ENCODE peak calls at places on chromosomes 6 and 20, in six cellular contexts. J is GM12878, K is upper lobe of left lung, Q is A549, U is K562, N is HepG2. Z is an unnamed sample.
A peak's percentile ranks its signal among the peaks of the same experiment; 100 is the strongest.

GRCh38 chr6:32397252-32397920 is 9.6 kb downstream of the BTNL2 start:
- ATAC-seq in K (no peak), N (no peak), Q (no peak), J (peak; percentile 98), U (peak; percentile 36), Z (no peak)

GRCh38 chr6:111741177-111741952 is 131.9 kb downstream of the FYN start:
- ATAC-seq in U (no peak), J (peak; percentile 80), K (no peak), Q (no peak), N (no peak), Z (no peak)

GRCh38 chr20:2402271-2402980 is 21.7 kb downstream of the TGM6 start:
- ATAC-seq in U (no peak), Q (peak; percentile 63), J (no peak), K (no peak), N (peak; percentile 45), Z (no peak)

GRCh38 chr20:49893242-49894072 is 21.9 kb downstream of the SPATA2 start:
- ATAC-seq in Q (no peak), U (no peak), N (no peak), J (peak; percentile 63), K (no peak), Z (no peak)

GRCh38 chr20:5592823-5593761 is 157.1 kb upstream of the SHLD1 start:
- ATAC-seq in Q (no peak), U (peak; percentile 82), K (no peak), J (peak; percentile 35), N (no peak), Z (no peak)

GRCh38 chr6:113432729-113433505 is 424.2 kb upstream of the MARCKS start:
- ATAC-seq in J (no peak), Q (peak; percentile 62), K (no peak), U (no peak), N (peak; percentile 45), Z (peak; percentile 17)

GRCh38 chr6:41334482-41335023 is 855 bp upstream of the NCR2 start:
- ATAC-seq in J (peak; percentile 47), K (no peak), U (peak; percentile 88), N (peak; percentile 92), Q (peak; percentile 75), Z (no peak)

GRCh38 chr6:7324520-7324919 is 11.5 kb upstream of the SSR1 start:
- ATAC-seq in Q (no peak), N (peak; percentile 77), U (peak; percentile 64), K (peak; percentile 62), J (peak; percentile 92), Z (peak; percentile 55)

GRCh38 chr20:31718952-31719643 is 3.6 kb downstream of the BCL2L1 start:
- ATAC-seq in N (no peak), Q (no peak), J (no peak), K (peak; percentile 37), U (no peak), Z (no peak)

GRCh38 chr6:53366128-53366527 is 17.4 kb upstream of the ELOVL5 start:
- ATAC-seq in Q (no peak), N (no peak), U (no peak), K (no peak), J (no peak), Z (no peak)

GRCh38 chr20:63774348-63774735 is 34.8 kb downstream of the SLC2A4RG start:
- ATAC-seq in K (no peak), Q (no peak), N (no peak), U (no peak), J (no peak), Z (no peak)

GRCh38 chr20:56595746-56596478 is 33.2 kb upstream of the TFAP2C start:
- ATAC-seq in N (no peak), J (no peak), U (no peak), K (no peak), Q (no peak), Z (no peak)

GRCh38 chr6:34342247-34342646 is 50.2 kb downstream of the NUDT3 start:
- ATAC-seq in Q (no peak), N (no peak), J (no peak), U (no peak), K (no peak), Z (no peak)

GRCh38 chr20:1811621-1812498 is 83.3 kb upstream of the SIRPA start:
- ATAC-seq in N (peak; percentile 92), Q (no peak), U (no peak), K (no peak), J (no peak), Z (no peak)

GRCh38 chr20:20517296-20517695 is 149.4 kb downstream of the INSM1 start:
- ATAC-seq in U (no peak), J (no peak), N (no peak), K (no peak), Q (no peak), Z (no peak)

GRCh38 chr20:22689246-22689645 is 104.9 kb upstream of the FOXA2 start:
- ATAC-seq in J (no peak), N (no peak), K (no peak), U (no peak), Q (no peak), Z (no peak)

GRCh38 chr20:22690000-22690399 is 105.6 kb upstream of the FOXA2 start:
- ATAC-seq in N (no peak), K (no peak), U (no peak), J (no peak), Q (no peak), Z (no peak)

GRCh38 chr20:22687676-22688360 is 103.4 kb upstream of the FOXA2 start:
- ATAC-seq in J (no peak), N (no peak), U (no peak), K (no peak), Q (no peak), Z (no peak)

GRCh38 chr20:22690616-22691179 is 106.3 kb upstream of the FOXA2 start:
- ATAC-seq in N (no peak), U (no peak), K (no peak), J (no peak), Q (no peak), Z (no peak)

DNA sequence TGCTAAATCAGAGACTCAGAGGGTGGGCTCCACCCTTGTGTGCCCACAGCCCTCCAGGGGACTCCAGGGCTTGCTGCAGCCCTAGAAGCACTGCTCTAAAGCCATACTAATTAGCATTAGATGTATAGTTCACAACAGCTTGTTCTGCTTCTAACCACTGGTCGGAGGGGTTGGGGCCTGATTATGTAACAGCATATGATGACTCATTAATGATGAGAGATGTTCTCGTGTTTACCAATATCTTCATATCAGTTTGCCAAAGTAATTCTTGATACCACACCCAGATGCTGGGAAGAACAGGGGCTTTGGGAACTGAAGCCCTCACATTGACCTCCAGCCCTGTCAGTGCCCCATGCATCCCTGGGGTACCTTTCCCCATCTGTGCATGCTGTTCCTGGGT is 104.1 kb upstream of the FOXA2 start:
- ATAC-seq in Q (no peak), U (no peak), K (no peak), N (no peak), J (no peak), Z (no peak)
- TF ChIP-seq EP300 in Q (no peak), U (no peak), K (no peak), N (no peak), J (no peak), Z (no peak)

GRCh38 chr6:170020041-170020583 is 268.7 kb downstream of the ERMARD start:
- ATAC-seq in J (no peak), U (no peak), N (no peak), K (no peak), Q (no peak), Z (no peak)

GRCh38 chr6:170022291-170022722 is 268.6 kb downstream of the DLL1 start:
- ATAC-seq in Q (no peak), J (no peak), U (no peak), N (no peak), K (no peak), Z (no peak)

GRCh38 chr6:170019259-170020040 is 268.0 kb downstream of the ERMARD start:
- ATAC-seq in Q (no peak), N (no peak), U (no peak), K (no peak), J (no peak), Z (peak; percentile 60)

GRCh38 chr6:170022827-170023619 is 267.9 kb downstream of the DLL1 start:
- ATAC-seq in Q (no peak), N (no peak), J (no peak), K (no peak), U (no peak), Z (peak; percentile 57)

GRCh38 chr6:170021579-170021978 is 269.3 kb downstream of the DLL1 start:
- ATAC-seq in Q (no peak), N (no peak), U (no peak), K (no peak), J (no peak), Z (no peak)
- H3K9me3 ChIP-seq in Q (no peaks in the 10 kb centered on the region), N (no peaks in the 10 kb centered on the region), U (no peaks in the 10 kb centered on the region), K (no peaks in the 10 kb centered on the region), J (no peaks in the 10 kb centered on the region), Z (no peaks in the 10 kb centered on the region)

GRCh38 chr6:2035046-2035445 is 210.4 kb downstream of the GMDS start:
- ATAC-seq in Q (no peak), J (no peak), N (peak; percentile 55), U (no peak), K (no peak), Z (no peak)

GRCh38 chr6:2034256-2034655 is 211.1 kb downstream of the GMDS start:
- ATAC-seq in N (no peak), J (no peak), K (no peak), Q (no peak), U (no peak), Z (no peak)

GRCh38 chr6:2037230-2037926 is 208.0 kb downstream of the GMDS start:
- ATAC-seq in Q (no peak), U (no peak), K (no peak), J (no peak), N (no peak), Z (no peak)

GRCh38 chr6:2036084-2037023 is 209.1 kb downstream of the GMDS start:
- ATAC-seq in Q (no peak), J (no peak), K (no peak), U (no peak), N (no peak), Z (no peak)

DNA sequence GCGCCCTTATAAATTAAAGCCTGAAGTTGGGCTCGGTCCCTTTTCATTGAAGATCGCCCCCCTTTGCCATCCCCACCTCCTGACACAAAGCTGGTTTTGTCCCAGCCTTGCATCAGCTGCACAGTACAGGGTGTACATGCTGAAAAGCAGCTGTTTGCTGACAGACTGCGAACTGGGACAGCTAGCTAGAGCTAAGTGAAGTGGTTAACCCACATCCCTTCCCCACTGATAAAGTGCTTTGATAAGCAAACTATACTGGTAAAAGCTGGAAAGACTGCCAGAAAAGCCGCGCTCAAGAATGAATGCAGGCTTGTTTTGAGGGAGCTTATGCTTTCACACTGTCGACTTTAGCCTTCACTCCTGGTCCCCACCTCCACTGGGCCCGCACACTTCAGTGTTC is 207.3 kb downstream of the GMDS start:
- ATAC-seq in J (no peak), N (peak; percentile 15), K (no peak), U (peak; percentile 64), Q (no peak), Z (no peak)
- TF ChIP-seq EP300 in J (no peak), N (no peak), K (no peak), U (no peak), Q (no peak), Z (no peak)

DNA sequence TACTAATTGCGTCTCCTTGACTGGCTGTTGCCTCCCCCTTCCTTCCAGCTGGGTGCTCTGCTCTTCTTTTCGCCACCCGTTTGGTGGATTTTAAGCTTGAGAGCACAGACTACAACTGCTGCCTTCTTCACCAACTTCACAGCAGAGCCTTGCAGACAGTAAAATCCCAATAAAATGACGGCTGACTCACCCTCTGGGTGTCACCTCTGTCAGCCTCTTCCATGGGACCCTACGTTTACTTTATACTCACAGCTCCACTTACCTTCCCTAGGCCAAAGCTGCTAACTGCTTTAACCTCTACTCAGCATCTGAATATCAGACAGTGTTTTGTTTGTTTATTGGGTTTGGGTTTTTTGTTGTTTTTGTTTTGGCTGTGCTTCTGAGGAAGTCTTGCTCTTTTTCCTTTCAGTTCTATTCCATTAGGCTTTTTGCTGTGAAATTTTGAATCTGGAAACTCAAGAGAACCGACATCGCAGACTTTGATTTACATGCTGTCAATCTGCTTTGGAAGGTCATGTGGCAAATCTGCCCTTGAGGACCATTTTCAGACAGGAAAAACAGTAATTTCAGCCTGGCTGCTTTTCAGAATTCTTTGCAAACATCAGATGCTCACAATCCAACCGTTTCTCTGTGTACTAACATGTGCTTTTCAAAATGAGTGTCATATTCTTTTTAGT is 2.4 kb downstream of the AGPAT4 start:
- ATAC-seq in N (no peak), U (peak; percentile 2), J (no peak), K (no peak), Q (no peak), Z (no peak)
- H3K9me3 ChIP-seq in N (no peaks in the 10 kb centered on the region), U (no peaks in the 10 kb centered on the region), J (no peaks in the 10 kb centered on the region), K (no peaks in the 10 kb centered on the region), Q (no peaks in the 10 kb centered on the region), Z (no peaks in the 10 kb centered on the region)